ENCODE peak calls at places on chromosomes 11 and 22, in six cellular contexts. One of them, this sample, is unnamed.

GRCh38 chr11:13962562-13963168 is at the start of gene SPON1:
- DNase-seq in small intestine: peak; percentile 52
- DNase-seq in kidney: peak; percentile 89
- DNase-seq in esophagus squamous epithelium: no peak
- DNase-seq in mucosa of descending colon: peak; percentile 71
- DNase-seq in testis: peak; percentile 28
- DNase-seq in this sample: no peak

GRCh38 chr11:58629857-58630256 is 7.4 kb downstream of the CNTF start:
- DNase-seq in small intestine: peak; percentile 58
- DNase-seq in kidney: no peak
- DNase-seq in esophagus squamous epithelium: no peak
- DNase-seq in mucosa of descending colon: no peak
- DNase-seq in testis: peak; percentile 56
- DNase-seq in this sample: no peak

GRCh38 chr22:22746963-22747933 is 102.8 kb downstream of the GGTLC2 start:
- DNase-seq in small intestine: no peak
- DNase-seq in kidney: no peak
- DNase-seq in esophagus squamous epithelium: no peak
- DNase-seq in mucosa of descending colon: no peak
- DNase-seq in testis: no peak
- DNase-seq in this sample: no peak

GRCh38 chr11:35367491-35367890 is 51.9 kb downstream of the SLC1A2 start:
- DNase-seq in small intestine: no peak
- DNase-seq in kidney: no peak
- DNase-seq in esophagus squamous epithelium: no peak
- DNase-seq in mucosa of descending colon: no peak
- DNase-seq in testis: peak; percentile 31
- DNase-seq in this sample: no peak

GRCh38 chr22:22458387-22458786 is 50.2 kb downstream of the ZNF280B start:
- DNase-seq in small intestine: no peak
- DNase-seq in kidney: no peak
- DNase-seq in esophagus squamous epithelium: no peak
- DNase-seq in mucosa of descending colon: no peak
- DNase-seq in testis: no peak
- DNase-seq in this sample: no peak

GRCh38 chr22:29205598-29206371 is at the start of gene EMID1:
- DNase-seq in small intestine: peak; percentile 20
- DNase-seq in kidney: peak; percentile 80
- DNase-seq in esophagus squamous epithelium: no peak
- DNase-seq in mucosa of descending colon: no peak
- DNase-seq in testis: peak; percentile 49
- DNase-seq in this sample: no peak

GRCh38 chr11:47005441-47005840 is 68.9 kb downstream of the CSTPP1 start:
- DNase-seq in small intestine: peak; percentile 31
- DNase-seq in kidney: no peak
- DNase-seq in esophagus squamous epithelium: no peak
- DNase-seq in mucosa of descending colon: no peak
- DNase-seq in testis: no peak
- DNase-seq in this sample: no peak

GRCh38 chr22:24583221-24583971 is 9.5 kb downstream of the LRRC75B start:
- DNase-seq in small intestine: no peak
- DNase-seq in kidney: peak; percentile 40
- DNase-seq in esophagus squamous epithelium: no peak
- DNase-seq in mucosa of descending colon: no peak
- DNase-seq in testis: peak; percentile 73
- DNase-seq in this sample: no peak

GRCh38 chr11:123313261-123313660 is 116.8 kb upstream of the GRAMD1B start:
- DNase-seq in small intestine: no peak
- DNase-seq in kidney: no peak
- DNase-seq in esophagus squamous epithelium: no peak
- DNase-seq in mucosa of descending colon: no peak
- DNase-seq in testis: no peak
- DNase-seq in this sample: no peak

GRCh38 chr11:70075836-70076235 is 2.3 kb upstream of the ANO1 start:
- DNase-seq in small intestine: no peak
- DNase-seq in kidney: peak; percentile 68
- DNase-seq in esophagus squamous epithelium: no peak
- DNase-seq in mucosa of descending colon: no peak
- DNase-seq in testis: no peak
- DNase-seq in this sample: peak; percentile 54

GRCh38 chr11:33616552-33616951 is 84.1 kb downstream of the C11orf91 start:
- DNase-seq in small intestine: no peak
- DNase-seq in kidney: no peak
- DNase-seq in esophagus squamous epithelium: no peak
- DNase-seq in mucosa of descending colon: no peak
- DNase-seq in testis: no peak
- DNase-seq in this sample: no peak

GRCh38 chr11:73219396-73220285 is 1.6 kb downstream of the P2RY2 start:
- DNase-seq in small intestine: no peak
- DNase-seq in kidney: no peak
- DNase-seq in esophagus squamous epithelium: no peak
- DNase-seq in mucosa of descending colon: no peak
- DNase-seq in testis: no peak
- DNase-seq in this sample: peak; percentile 39

GRCh38 chr11:45930031-45930794 is 7.8 kb downstream of the LARGE2 start:
- DNase-seq in small intestine: peak; percentile 72
- DNase-seq in kidney: peak; percentile 87
- DNase-seq in esophagus squamous epithelium: peak; percentile 42
- DNase-seq in mucosa of descending colon: peak; percentile 91
- DNase-seq in testis: no peak
- DNase-seq in this sample: no peak

GRCh38 chr11:1002091-1002984 is 34.2 kb downstream of the MUC6 start:
- DNase-seq in small intestine: no peak
- DNase-seq in kidney: no peak
- DNase-seq in esophagus squamous epithelium: no peak
- DNase-seq in mucosa of descending colon: no peak
- DNase-seq in testis: no peak
- DNase-seq in this sample: no peak

GRCh38 chr11:86800076-86800955 is at the start of gene PRSS23:
- DNase-seq in small intestine: peak; percentile 47
- DNase-seq in kidney: peak; percentile 93
- DNase-seq in esophagus squamous epithelium: no peak
- DNase-seq in mucosa of descending colon: peak; percentile 77
- DNase-seq in testis: peak; percentile 76
- DNase-seq in this sample: no peak

GRCh38 chr11:126253265-126253664 is 15.4 kb downstream of the SRPRA start:
- DNase-seq in small intestine: no peak
- DNase-seq in kidney: no peak
- DNase-seq in esophagus squamous epithelium: no peak
- DNase-seq in mucosa of descending colon: no peak
- DNase-seq in testis: no peak
- DNase-seq in this sample: no peak
- H3K36me3 ChIP-seq in small intestine: peaks cover 17% of the 10 kb centered on the region
- H3K36me3 ChIP-seq in kidney: peaks cover 9% of the 10 kb centered on the region
- H3K36me3 ChIP-seq in esophagus squamous epithelium: no peaks in the 10 kb centered on the region
- H3K36me3 ChIP-seq in mucosa of descending colon: peaks cover 4% of the 10 kb centered on the region
- H3K36me3 ChIP-seq in testis: no peaks in the 10 kb centered on the region
- H3K36me3 ChIP-seq in this sample: peaks cover 34% of the 10 kb centered on the region

GRCh38 chr11:61699737-61700160 is 19.6 kb downstream of the DAGLA start:
- DNase-seq in small intestine: peak; percentile 68
- DNase-seq in kidney: peak; percentile 90
- DNase-seq in esophagus squamous epithelium: no peak
- DNase-seq in mucosa of descending colon: peak; percentile 83
- DNase-seq in testis: peak; percentile 55
- DNase-seq in this sample: no peak

GRCh38 chr11:61698173-61698965 is 18.2 kb downstream of the DAGLA start:
- DNase-seq in small intestine: no peak
- DNase-seq in kidney: peak; percentile 45
- DNase-seq in esophagus squamous epithelium: no peak
- DNase-seq in mucosa of descending colon: no peak
- DNase-seq in testis: peak; percentile 53
- DNase-seq in this sample: no peak

GRCh38 chr11:61701298-61701993 is 21.3 kb downstream of the DAGLA start:
- DNase-seq in small intestine: peak; percentile 44
- DNase-seq in kidney: no peak
- DNase-seq in esophagus squamous epithelium: no peak
- DNase-seq in mucosa of descending colon: no peak
- DNase-seq in testis: peak; percentile 25
- DNase-seq in this sample: no peak

GRCh38 chr11:61700720-61701119 is 20.5 kb downstream of the DAGLA start:
- DNase-seq in small intestine: no peak
- DNase-seq in kidney: no peak
- DNase-seq in esophagus squamous epithelium: no peak
- DNase-seq in mucosa of descending colon: no peak
- DNase-seq in testis: no peak
- DNase-seq in this sample: no peak

GRCh38 chr11:61700221-61700620 is 20.0 kb downstream of the DAGLA start:
- DNase-seq in small intestine: peak; percentile 98
- DNase-seq in kidney: peak; percentile 90
- DNase-seq in esophagus squamous epithelium: no peak
- DNase-seq in mucosa of descending colon: peak; percentile 91
- DNase-seq in testis: peak; percentile 38
- DNase-seq in this sample: peak; percentile 87
- H3K4me1 ChIP-seq in small intestine: peaks cover 17% of the 10 kb centered on the region
- H3K4me1 ChIP-seq in kidney: peaks cover 44% of the 10 kb centered on the region
- H3K4me1 ChIP-seq in esophagus squamous epithelium: peaks cover 65% of the 10 kb centered on the region
- H3K4me1 ChIP-seq in mucosa of descending colon: peaks cover 61% of the 10 kb centered on the region
- H3K4me1 ChIP-seq in testis: peaks cover 59% of the 10 kb centered on the region
- H3K4me1 ChIP-seq in this sample: peaks cover 52% of the 10 kb centered on the region

GRCh38 chr11:59802639-59803176 is 7.9 kb downstream of the MRPL16 start:
- DNase-seq in small intestine: peak; percentile 73
- DNase-seq in kidney: no peak
- DNase-seq in esophagus squamous epithelium: no peak
- DNase-seq in mucosa of descending colon: no peak
- DNase-seq in testis: peak; percentile 41
- DNase-seq in this sample: no peak
- H3K36me3 ChIP-seq in small intestine: peaks cover 13% of the 10 kb centered on the region
- H3K36me3 ChIP-seq in kidney: peaks cover 36% of the 10 kb centered on the region
- H3K36me3 ChIP-seq in esophagus squamous epithelium: peaks cover 16% of the 10 kb centered on the region
- H3K36me3 ChIP-seq in mucosa of descending colon: no peaks in the 10 kb centered on the region
- H3K36me3 ChIP-seq in testis: no peaks in the 10 kb centered on the region
- H3K36me3 ChIP-seq in this sample: peaks cover 41% of the 10 kb centered on the region

DNA sequence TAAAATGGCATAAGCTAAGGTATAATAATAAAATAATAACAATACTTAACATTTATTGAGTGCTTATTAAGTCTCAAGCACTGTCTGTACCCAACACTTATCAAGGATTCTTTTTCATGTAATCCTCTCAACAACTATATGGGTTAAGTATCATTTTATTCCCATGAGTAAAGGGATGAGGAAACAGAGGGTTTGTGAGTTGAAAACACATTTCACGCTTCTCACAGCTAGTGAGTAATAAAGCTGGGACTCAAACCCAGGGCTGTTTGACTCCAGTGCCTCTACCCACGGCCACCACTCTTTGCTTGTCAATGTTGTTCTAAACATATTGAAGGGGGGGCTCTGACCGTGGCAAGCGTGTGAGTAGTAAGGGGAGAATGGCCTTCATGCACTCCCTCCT is 8.7 kb downstream of the CD3E start:
- DNase-seq in small intestine: no peak
- DNase-seq in kidney: no peak
- DNase-seq in esophagus squamous epithelium: no peak
- DNase-seq in mucosa of descending colon: no peak
- DNase-seq in testis: no peak
- DNase-seq in this sample: no peak
- H3K4me1 ChIP-seq in small intestine: no peaks in the 10 kb centered on the region
- H3K4me1 ChIP-seq in kidney: no peaks in the 10 kb centered on the region
- H3K4me1 ChIP-seq in esophagus squamous epithelium: peaks cover 23% of the 10 kb centered on the region
- H3K4me1 ChIP-seq in mucosa of descending colon: peaks cover 42% of the 10 kb centered on the region
- H3K4me1 ChIP-seq in testis: peaks cover 7% of the 10 kb centered on the region
- H3K4me1 ChIP-seq in this sample: peaks cover 10% of the 10 kb centered on the region

GRCh38 chr11:120086651-120087050 is 51.3 kb downstream of the TRIM29 start:
- DNase-seq in small intestine: no peak
- DNase-seq in kidney: no peak
- DNase-seq in esophagus squamous epithelium: no peak
- DNase-seq in mucosa of descending colon: no peak
- DNase-seq in testis: no peak
- DNase-seq in this sample: no peak

GRCh38 chr11:120089036-120090001 is 48.6 kb downstream of the TRIM29 start:
- DNase-seq in small intestine: no peak
- DNase-seq in kidney: no peak
- DNase-seq in esophagus squamous epithelium: no peak
- DNase-seq in mucosa of descending colon: no peak
- DNase-seq in testis: peak; percentile 22
- DNase-seq in this sample: no peak

GRCh38 chr11:120091121-120091520 is 46.8 kb downstream of the TRIM29 start:
- DNase-seq in small intestine: no peak
- DNase-seq in kidney: no peak
- DNase-seq in esophagus squamous epithelium: no peak
- DNase-seq in mucosa of descending colon: no peak
- DNase-seq in testis: no peak
- DNase-seq in this sample: no peak

GRCh38 chr11:120090411-120090810 is 47.5 kb downstream of the TRIM29 start:
- DNase-seq in small intestine: no peak
- DNase-seq in kidney: no peak
- DNase-seq in esophagus squamous epithelium: no peak
- DNase-seq in mucosa of descending colon: no peak
- DNase-seq in testis: no peak
- DNase-seq in this sample: no peak

GRCh38 chr11:120088056-120088455 is 49.9 kb downstream of the TRIM29 start:
- DNase-seq in small intestine: no peak
- DNase-seq in kidney: no peak
- DNase-seq in esophagus squamous epithelium: no peak
- DNase-seq in mucosa of descending colon: no peak
- DNase-seq in testis: no peak
- DNase-seq in this sample: no peak
- H3K36me3 ChIP-seq in small intestine: no peaks in the 10 kb centered on the region
- H3K36me3 ChIP-seq in kidney: no peaks in the 10 kb centered on the region
- H3K36me3 ChIP-seq in esophagus squamous epithelium: no peaks in the 10 kb centered on the region
- H3K36me3 ChIP-seq in mucosa of descending colon: no peaks in the 10 kb centered on the region
- H3K36me3 ChIP-seq in testis: no peaks in the 10 kb centered on the region
- H3K36me3 ChIP-seq in this sample: no peaks in the 10 kb centered on the region

GRCh38 chr22:34108168-34108567 is 187.9 kb upstream of the LARGE1 start:
- DNase-seq in small intestine: no peak
- DNase-seq in kidney: no peak
- DNase-seq in esophagus squamous epithelium: no peak
- DNase-seq in mucosa of descending colon: no peak
- DNase-seq in testis: no peak
- DNase-seq in this sample: no peak
- H3K4me1 ChIP-seq in small intestine: no peaks in the 10 kb centered on the region
- H3K4me1 ChIP-seq in kidney: no peaks in the 10 kb centered on the region
- H3K4me1 ChIP-seq in esophagus squamous epithelium: no peaks in the 10 kb centered on the region
- H3K4me1 ChIP-seq in mucosa of descending colon: no peaks in the 10 kb centered on the region
- H3K4me1 ChIP-seq in testis: no peaks in the 10 kb centered on the region
- H3K4me1 ChIP-seq in this sample: no peaks in the 10 kb centered on the region

GRCh38 chr22:37929390-37929789 is 23.3 kb downstream of the MICALL1 start:
- DNase-seq in small intestine: no peak
- DNase-seq in kidney: no peak
- DNase-seq in esophagus squamous epithelium: no peak
- DNase-seq in mucosa of descending colon: no peak
- DNase-seq in testis: no peak
- DNase-seq in this sample: no peak
- H3K36me3 ChIP-seq in small intestine: peaks cover 13% of the 10 kb centered on the region
- H3K36me3 ChIP-seq in kidney: peaks cover 8% of the 10 kb centered on the region
- H3K36me3 ChIP-seq in esophagus squamous epithelium: peaks cover 57% of the 10 kb centered on the region
- H3K36me3 ChIP-seq in mucosa of descending colon: no peaks in the 10 kb centered on the region
- H3K36me3 ChIP-seq in testis: no peaks in the 10 kb centered on the region
- H3K36me3 ChIP-seq in this sample: peaks cover 97% of the 10 kb centered on the region

This sample was measured in RWPE2.